ENCODE peak calls at places on chromosomes 7 and 10, in seven cellular contexts. W is Caco-2, F is cardiac muscle cell, Y is mucosa of descending colon, C is PC-9, J is pancreas, D is OCI-LY7. E is an unnamed sample. For H3K4me1 and H3K36me3, the result is how much of the 10 kb centered on the place peaks cover.

GRCh38 chr7:44240376-44240775 is 39.6 kb downstream of the YKT6 start:
- DNase-seq in F (no peak), C (no peak), D (no peak), W (no peak), Y (no peak), J (no peak), E (no peak)

GRCh38 chr7:128408709-128409434 is 910 bp downstream of the IMPDH1 start:
- DNase-seq in Y (no peak), C (no peak), J (no peak), F (peak), W (no peak), D (no peak), E (no peak)

GRCh38 chr7:39016609-39017008 is 38.9 kb downstream of the POU6F2 start:
- DNase-seq in J (no peak), F (no peak), C (peak), Y (no peak), W (peak), D (no peak), E (no peak)

GRCh38 chr7:80458822-80459725 is 52.8 kb downstream of the GNAT3 start:
- DNase-seq in C (no peak), Y (no peak), W (no peak), D (no peak), J (no peak), F (no peak), E (no peak)

GRCh38 chr7:27640914-27641570 is 21.6 kb downstream of the HIBADH start:
- DNase-seq in D (no peak), C (peak), J (no peak), W (no peak), F (peak), Y (no peak), E (no peak)

GRCh38 chr10:72314263-72314662 is 40.5 kb downstream of the DNAJB12 start:
- DNase-seq in Y (no peak), J (no peak), D (no peak), F (no peak), C (no peak), W (no peak), E (no peak)

GRCh38 chr10:76984559-76985443 is 652.8 kb downstream of the KCNMA1 start:
- DNase-seq in W (peak), C (peak), D (peak), J (peak), F (peak), Y (peak), E (peak)

GRCh38 chr10:16867556-16867955 is 50.3 kb upstream of the RSU1 start:
- DNase-seq in D (no peak), J (no peak), W (no peak), C (no peak), F (peak), Y (no peak), E (no peak)

GRCh38 chr7:140316165-140316661 is 82.1 kb downstream of the SLC37A3 start:
- DNase-seq in W (no peak), Y (peak), D (no peak), C (peak), J (peak), F (peak), E (no peak)

GRCh38 chr10:34299105-34299611 is 515.9 kb downstream of the PARD3 start:
- DNase-seq in J (no peak), C (no peak), Y (no peak), F (peak), D (no peak), W (no peak), E (no peak)

GRCh38 chr7:17598305-17598704 is 299.9 kb downstream of the AHR start:
- DNase-seq in D (no peak), J (no peak), Y (no peak), C (no peak), W (no peak), F (no peak), E (no peak)

GRCh38 chr7:152000191-152000590 is 25.3 kb upstream of the GALNT11 start:
- DNase-seq in D (no peak), Y (no peak), J (no peak), C (no peak), F (peak), W (no peak), E (no peak)

GRCh38 chr10:63214586-63214985 is 81.5 kb downstream of the NRBF2 start:
- DNase-seq in C (no peak), W (no peak), Y (no peak), F (peak), J (no peak), D (no peak), E (no peak)

GRCh38 chr10:13047529-13048206 is 46.2 kb upstream of the CCDC3 start:
- DNase-seq in C (no peak), Y (no peak), F (no peak), W (no peak), D (no peak), J (no peak), E (no peak)

GRCh38 chr7:75616421-75617167 is 122.1 kb downstream of the HIP1 start:
- DNase-seq in Y (no peak), W (no peak), J (no peak), C (no peak), F (no peak), D (no peak), E (no peak)
- H3K4me1 ChIP-seq in Y (under half), W (under half), J (under half), C (under half), F (under half), D (half or more), E (under half)

DNA sequence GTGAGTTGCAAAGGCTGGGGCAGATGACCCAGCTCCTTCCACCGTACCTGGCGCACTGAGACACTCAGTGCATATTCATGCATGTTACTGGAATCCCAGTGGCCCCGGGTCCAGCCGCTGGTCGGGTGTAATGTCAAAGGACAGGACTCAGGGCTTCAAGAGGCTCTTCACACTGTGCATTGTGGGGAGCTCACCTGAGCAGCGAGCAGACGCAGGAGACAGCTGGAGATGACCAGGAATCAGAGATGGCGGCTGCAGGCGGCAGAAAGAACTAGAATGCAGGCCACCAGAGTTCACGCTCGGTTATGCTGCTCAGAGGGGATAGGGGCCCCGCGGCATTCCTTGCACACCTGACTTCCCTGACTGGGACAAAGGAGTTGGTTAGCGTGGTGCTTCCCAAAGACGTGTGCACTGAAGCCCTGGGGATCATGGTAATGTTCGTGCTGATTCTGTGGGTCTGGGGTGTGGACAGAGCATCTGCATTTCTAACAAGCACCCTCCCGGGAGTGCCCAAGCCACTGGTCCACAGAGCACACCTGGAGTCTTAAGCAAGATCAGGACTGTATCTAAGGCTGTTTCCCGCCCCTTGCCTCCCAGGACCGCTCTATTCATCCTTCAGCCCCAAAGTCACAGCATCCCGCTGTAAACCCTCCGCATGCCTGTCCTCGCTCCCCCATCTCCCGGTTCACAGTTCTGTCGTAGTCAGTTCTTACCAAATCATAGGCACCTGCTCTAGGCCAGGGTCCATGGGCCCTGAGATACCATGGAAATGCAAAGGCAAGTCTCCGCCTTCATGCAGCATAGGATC is 71.0 kb downstream of the MKI67 start:
- DNase-seq in D (no peak), Y (no peak), C (no peak), W (peak), J (no peak), F (no peak), E (no peak)
- H3K36me3 ChIP-seq in D (under half), Y (under half), C (under half), W (under half), J (under half), F (under half), E (under half)

GRCh38 chr10:110365356-110366143 is 60.8 kb upstream of the SMNDC1 start:
- DNase-seq in J (no peak), W (no peak), Y (no peak), F (no peak), D (no peak), C (no peak), E (no peak)
- H3K4me3 ChIP-seq in J (no peak), W (no peak), Y (no peak), F (no peak), D (no peak), C (no peak), E (no peak)

GRCh38 chr10:102434251-102434913 is 2.0 kb upstream of the CUEDC2 start:
- DNase-seq in D (no peak), W (peak), Y (no peak), J (no peak), C (no peak), F (peak), E (no peak)
- H3K4me1 ChIP-seq in D (under half), W (under half), Y (under half), J (under half), C (under half), F (under half), E (half or more)

GRCh38 chr7:133070562-133070961 is 11.3 kb downstream of the CHCHD3 start:
- DNase-seq in D (no peak), C (no peak), Y (no peak), F (peak), J (no peak), W (no peak), E (no peak)
- H3K36me3 ChIP-seq in D (half or more), C (under half), Y (under half), F (under half), J (under half), W (under half), E (under half)

GRCh38 chr7:22147113-22147512 is 201.4 kb upstream of the CDCA7L start:
- DNase-seq in Y (no peak), C (no peak), F (no peak), J (no peak), D (no peak), W (no peak), E (no peak)
- H3K4me3 ChIP-seq in Y (no peak), C (no peak), F (no peak), J (no peak), D (no peak), W (no peak), E (no peak)

E was measured in CD8-positive, alpha-beta T cell.